ENCODE peak calls at places on chromosomes 6 and 20, in nine cellular contexts. R is aorta; Z is transverse colon; E is psoas muscle; D is CD4-positive, alpha-beta memory T cell; I is GM23338; Y is mesendoderm; X is esophagus muscularis mucosa; G is left ventricle myocardium inferior. O is an unnamed sample.
A peak's percentile ranks its signal among the peaks of the same experiment; 100 is the strongest.

GRCh38 chr6:56329296-56330050 is 82.1 kb upstream of the COL21A1 start:
- DNase-seq in R (no peak), Z (no peak), E (no peak), D (no peak), I (no peak), Y (no peak), X (no peak), G (no peak), O (no peak)

GRCh38 chr20:39269031-39269461 is 306.9 kb downstream of the DHX35 start:
- DNase-seq in R (no peak), Z (peak; percentile 40), E (peak; percentile 55), D (no peak), I (peak; percentile 75), Y (peak; percentile 64), X (no peak), G (peak; percentile 51), O (peak; percentile 75)

GRCh38 chr6:159915397-159915796 is 24.6 kb downstream of the MAS1 start:
- DNase-seq in R (no peak), Z (no peak), E (no peak), D (no peak), I (no peak), Y (no peak), X (no peak), G (no peak), O (no peak)

GRCh38 chr6:52571099-52571755 is 5.6 kb downstream of the TRAM2 start:
- DNase-seq in R (peak; percentile 61), Z (no peak), E (no peak), D (no peak), I (peak; percentile 47), Y (peak; percentile 84), X (no peak), G (no peak), O (no peak)

GRCh38 chr6:121520337-121521163 is 85.1 kb downstream of the GJA1 start:
- DNase-seq in R (no peak), Z (no peak), E (no peak), D (no peak), I (peak; percentile 50), Y (peak; percentile 91), X (no peak), G (no peak), O (no peak)

GRCh38 chr20:61127311-61128044 is 124.6 kb upstream of the CDH4 start:
- DNase-seq in R (no peak), Z (no peak), E (no peak), D (no peak), I (no peak), Y (no peak), X (no peak), G (no peak), O (no peak)

GRCh38 chr6:148548749-148549140 is 198.1 kb upstream of the UST start:
- DNase-seq in R (no peak), Z (no peak), E (no peak), D (no peak), I (no peak), Y (no peak), X (no peak), G (no peak), O (no peak)

GRCh38 chr20:35985789-35986188 is 17.4 kb downstream of the CNBD2 start:
- DNase-seq in R (no peak), Z (no peak), E (no peak), D (no peak), I (no peak), Y (no peak), X (no peak), G (no peak), O (no peak)

GRCh38 chr6:88989215-88989614 is 25.8 kb upstream of the RNGTT start:
- DNase-seq in R (no peak), Z (no peak), E (no peak), D (no peak), I (no peak), Y (no peak), X (no peak), G (no peak), O (no peak)

GRCh38 chr20:669573-669972 is 6.0 kb downstream of the SCRT2 start:
- DNase-seq in R (no peak), Z (no peak), E (no peak), D (no peak), I (no peak), Y (no peak), X (no peak), G (no peak), O (no peak)

GRCh38 chr20:17542993-17543412 is 11.8 kb upstream of the BFSP1 start:
- DNase-seq in R (no peak), Z (no peak), E (no peak), D (no peak), I (no peak), Y (no peak), X (no peak), G (no peak), O (no peak)

GRCh38 chr20:21096321-21097043 is 9.7 kb downstream of the LINC00237 start:
- DNase-seq in R (no peak), Z (no peak), E (no peak), D (no peak), I (peak; percentile 78), Y (peak; percentile 70), X (peak; percentile 86), G (no peak), O (no peak)

GRCh38 chr6:2599817-2600216 is 150.9 kb downstream of the MYLK4 start:
- DNase-seq in R (no peak), Z (no peak), E (no peak), D (no peak), I (no peak), Y (no peak), X (peak; percentile 47), G (no peak), O (no peak)

GRCh38 chr6:132537977-132538376 is at the start of gene TAAR9:
- DNase-seq in R (no peak), Z (no peak), E (no peak), D (no peak), I (no peak), Y (no peak), X (no peak), G (no peak), O (no peak)
- H3K27me3 ChIP-seq in R (no peaks in the 10 kb centered on the region), Z (peaks cover 24% of the 10 kb centered on the region), E (no peaks in the 10 kb centered on the region), D (peaks cover 3% of the 10 kb centered on the region), I (no peaks in the 10 kb centered on the region), Y (no peaks in the 10 kb centered on the region), X (no peaks in the 10 kb centered on the region), G (peaks cover 54% of the 10 kb centered on the region), O (no peaks in the 10 kb centered on the region)

GRCh38 chr20:4300401-4300800 is 285.0 kb upstream of the RNF24 start:
- DNase-seq in R (no peak), Z (no peak), E (no peak), D (no peak), I (no peak), Y (no peak), X (no peak), G (no peak), O (no peak)

GRCh38 chr20:4299250-4299649 is 283.9 kb upstream of the RNF24 start:
- DNase-seq in R (no peak), Z (no peak), E (no peak), D (no peak), I (no peak), Y (no peak), X (no peak), G (no peak), O (no peak)

GRCh38 chr20:4303136-4303535 is 287.8 kb upstream of the RNF24 start:
- DNase-seq in R (no peak), Z (no peak), E (no peak), D (no peak), I (no peak), Y (no peak), X (no peak), G (no peak), O (no peak)

GRCh38 chr20:4299773-4300172 is 284.4 kb upstream of the RNF24 start:
- DNase-seq in R (no peak), Z (no peak), E (no peak), D (no peak), I (no peak), Y (no peak), X (no peak), G (no peak), O (no peak)

DNA sequence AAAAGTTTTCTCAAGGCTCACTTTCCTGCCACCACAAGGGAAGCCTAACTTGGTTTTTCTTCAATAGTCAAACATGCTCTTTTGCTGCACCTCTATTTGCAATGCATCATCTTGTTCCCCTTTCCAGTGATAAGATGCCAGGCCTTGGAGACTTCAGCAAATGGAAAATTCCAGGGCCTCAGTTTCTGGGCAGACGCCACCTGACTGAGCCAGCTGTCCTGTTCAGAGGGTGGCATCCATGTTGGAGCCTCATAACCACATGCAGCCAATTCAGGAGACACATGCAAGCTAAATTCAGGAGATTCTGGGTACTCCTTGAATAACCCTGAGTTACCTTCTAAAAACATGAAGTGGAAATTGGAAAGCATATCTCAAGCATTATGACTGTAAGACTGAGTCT is 285.6 kb upstream of the RNF24 start:
- DNase-seq in R (no peak), Z (no peak), E (no peak), D (no peak), I (no peak), Y (no peak), X (no peak), G (no peak), O (no peak)
- H3K27me3 ChIP-seq in R (no peaks in the 10 kb centered on the region), Z (no peaks in the 10 kb centered on the region), E (no peaks in the 10 kb centered on the region), D (no peaks in the 10 kb centered on the region), I (no peaks in the 10 kb centered on the region), Y (no peaks in the 10 kb centered on the region), X (no peaks in the 10 kb centered on the region), G (peaks cover 23% of the 10 kb centered on the region), O (no peaks in the 10 kb centered on the region)

GRCh38 chr6:129959358-129959930 is 58.9 kb upstream of the L3MBTL3 start:
- DNase-seq in R (no peak), Z (no peak), E (no peak), D (no peak), I (no peak), Y (no peak), X (no peak), G (no peak), O (no peak)
- H3K27me3 ChIP-seq in R (no peaks in the 10 kb centered on the region), Z (no peaks in the 10 kb centered on the region), E (no peaks in the 10 kb centered on the region), D (no peaks in the 10 kb centered on the region), I (no peaks in the 10 kb centered on the region), Y (no peaks in the 10 kb centered on the region), X (no peaks in the 10 kb centered on the region), G (peaks cover 8% of the 10 kb centered on the region), O (no peaks in the 10 kb centered on the region)

GRCh38 chr20:24363031-24363430 is 106.4 kb upstream of the SYNDIG1 start:
- DNase-seq in R (no peak), Z (no peak), E (no peak), D (no peak), I (no peak), Y (peak; percentile 32), X (no peak), G (no peak), O (no peak)
- H3K27me3 ChIP-seq in R (no peaks in the 10 kb centered on the region), Z (no peaks in the 10 kb centered on the region), E (no peaks in the 10 kb centered on the region), D (no peaks in the 10 kb centered on the region), I (no peaks in the 10 kb centered on the region), Y (no peaks in the 10 kb centered on the region), X (no peaks in the 10 kb centered on the region), G (peaks cover 8% of the 10 kb centered on the region), O (no peaks in the 10 kb centered on the region)

O was measured in Peyer's patch.